ENCODE peak calls at places on chromosomes 4 and X, in six cellular contexts. Q is HEK293T; F is NCI-H1092 treated with DMSO at 0.1 percent for 48 hours; Y is CD4-positive, alpha-beta T cell; M is left ventricle myocardium superior; R is HTR-8/SVneo. J is an unnamed sample.

GRCh38 chr4:7202391-7202790 is 10.1 kb downstream of the SORCS2 start:
- DNase-seq in F (no peak), Q (no peak), R (no peak), Y (no peak), M (no peak), J (no peak)

GRCh38 chr4:124903995-124904722 is 191.6 kb upstream of the ANKRD50 start:
- DNase-seq in F (peak; percentile 92), Q (peak; percentile 51), R (peak; percentile 28), M (no peak), Y (no peak), J (peak; percentile 36)

GRCh38 chrX:850471-850916 is 219.9 kb downstream of the SHOX start:
- DNase-seq in Q (no peak), R (no peak), Y (no peak), F (no peak), M (no peak), J (no peak)

GRCh38 chr4:183798249-183798920 is 106.7 kb upstream of the STOX2 start:
- DNase-seq in R (no peak), Q (peak; percentile 17), M (no peak), F (no peak), Y (no peak), J (peak; percentile 9)

GRCh38 chr4:155208258-155209054 is at the start of gene NPY2R:
- DNase-seq in Y (no peak), F (no peak), R (no peak), Q (no peak), M (no peak), J (no peak)

GRCh38 chrX:103535206-103535605 is 15.9 kb upstream of the RAB40A start:
- DNase-seq in R (no peak), F (no peak), M (no peak), Y (no peak), Q (no peak), J (no peak)

GRCh38 chrX:16204538-16204937 is 37.3 kb downstream of the MAGEB17 start:
- DNase-seq in M (no peak), Y (no peak), F (no peak), R (no peak), Q (no peak), J (no peak)

GRCh38 chrX:138710866-138711331 is 618 bp downstream of the FGF13 start:
- DNase-seq in R (no peak), F (no peak), M (peak; percentile 22), Y (no peak), Q (peak; percentile 14), J (no peak)

GRCh38 chr4:176939445-176939844 is 146.7 kb upstream of the VEGFC start:
- DNase-seq in F (no peak), M (no peak), R (no peak), Y (no peak), Q (no peak), J (no peak)

GRCh38 chrX:68461541-68461940 is 28.2 kb upstream of the OPHN1 start:
- DNase-seq in Q (no peak), Y (no peak), F (no peak), R (no peak), M (no peak), J (no peak)

J was measured in RWPE1.